ENCODE peak calls at places on chromosomes 16 and 17, in seven cellular contexts. One of them, this sample, is unnamed.

GRCh38 chr17:75224983-75225382 is 19.5 kb downstream of the NUP85 start:
- DNase-seq in Calu3: no peak
- DNase-seq in AG04450: no peak
- DNase-seq in body of pancreas: no peak
- DNase-seq in neural crest cell: no peak
- DNase-seq in nephron progenitor cell: no peak
- DNase-seq in psoas muscle: no peak
- DNase-seq in this sample: no peak

GRCh38 chr17:67246648-67247415 is 1.8 kb upstream of the HELZ start:
- DNase-seq in nephron progenitor cell: peak
- DNase-seq in AG04450: no peak
- DNase-seq in body of pancreas: peak
- DNase-seq in neural crest cell: no peak
- DNase-seq in Calu3: peak
- DNase-seq in psoas muscle: peak
- DNase-seq in this sample: peak

GRCh38 chr16:53924311-53924860 is 220.4 kb downstream of the FTO start:
- DNase-seq in neural crest cell: no peak
- DNase-seq in AG04450: no peak
- DNase-seq in body of pancreas: no peak
- DNase-seq in Calu3: no peak
- DNase-seq in nephron progenitor cell: no peak
- DNase-seq in psoas muscle: no peak
- DNase-seq in this sample: no peak

GRCh38 chr16:76946879-76947278 is 244.1 kb upstream of the MON1B start:
- DNase-seq in Calu3: peak
- DNase-seq in neural crest cell: no peak
- DNase-seq in body of pancreas: no peak
- DNase-seq in AG04450: peak
- DNase-seq in nephron progenitor cell: no peak
- DNase-seq in psoas muscle: no peak
- DNase-seq in this sample: no peak

GRCh38 chr16:23699100-23699499 is 13.9 kb downstream of the ERN2 start:
- DNase-seq in AG04450: no peak
- DNase-seq in nephron progenitor cell: no peak
- DNase-seq in Calu3: peak
- DNase-seq in body of pancreas: no peak
- DNase-seq in neural crest cell: no peak
- DNase-seq in psoas muscle: no peak
- DNase-seq in this sample: no peak

GRCh38 chr16:62077998-62078397 is 41.8 kb upstream of the CDH8 start:
- DNase-seq in body of pancreas: no peak
- DNase-seq in Calu3: no peak
- DNase-seq in AG04450: no peak
- DNase-seq in nephron progenitor cell: peak
- DNase-seq in neural crest cell: peak
- DNase-seq in psoas muscle: no peak
- DNase-seq in this sample: no peak

GRCh38 chr16:89187337-89188063 is 12.8 kb downstream of the SLC22A31 start:
- DNase-seq in body of pancreas: no peak
- DNase-seq in Calu3: no peak
- DNase-seq in neural crest cell: peak
- DNase-seq in psoas muscle: peak
- DNase-seq in nephron progenitor cell: peak
- DNase-seq in AG04450: no peak
- DNase-seq in this sample: no peak

GRCh38 chr17:17723354-17724261 is 42.4 kb downstream of the RAI1 start:
- DNase-seq in neural crest cell: peak
- DNase-seq in psoas muscle: no peak
- DNase-seq in AG04450: peak
- DNase-seq in body of pancreas: no peak
- DNase-seq in nephron progenitor cell: peak
- DNase-seq in Calu3: no peak
- DNase-seq in this sample: peak

GRCh38 chr16:54657058-54657708 is 273.5 kb upstream of the IRX5 start:
- DNase-seq in body of pancreas: peak
- DNase-seq in nephron progenitor cell: no peak
- DNase-seq in Calu3: peak
- DNase-seq in psoas muscle: no peak
- DNase-seq in AG04450: no peak
- DNase-seq in neural crest cell: no peak
- DNase-seq in this sample: no peak

GRCh38 chr17:882827-883585 is 96.6 kb downstream of the NXN start:
- DNase-seq in neural crest cell: peak
- DNase-seq in body of pancreas: peak
- DNase-seq in Calu3: no peak
- DNase-seq in psoas muscle: peak
- DNase-seq in AG04450: no peak
- DNase-seq in nephron progenitor cell: peak
- DNase-seq in this sample: no peak

GRCh38 chr16:77584205-77584859 is 138.0 kb upstream of the NUDT7 start:
- DNase-seq in neural crest cell: peak
- DNase-seq in nephron progenitor cell: peak
- DNase-seq in AG04450: peak
- DNase-seq in body of pancreas: peak
- DNase-seq in psoas muscle: no peak
- DNase-seq in Calu3: peak
- DNase-seq in this sample: peak

GRCh38 chr16:49018259-49018931 is 263.2 kb downstream of the CBLN1 start:
- DNase-seq in nephron progenitor cell: no peak
- DNase-seq in neural crest cell: no peak
- DNase-seq in AG04450: no peak
- DNase-seq in psoas muscle: no peak
- DNase-seq in Calu3: no peak
- DNase-seq in body of pancreas: no peak
- DNase-seq in this sample: no peak

GRCh38 chr17:45300060-45300751 is 16.6 kb downstream of the MAP3K14 start:
- DNase-seq in Calu3: no peak
- DNase-seq in neural crest cell: no peak
- DNase-seq in nephron progenitor cell: no peak
- DNase-seq in body of pancreas: no peak
- DNase-seq in psoas muscle: no peak
- DNase-seq in AG04450: no peak
- DNase-seq in this sample: no peak

GRCh38 chr17:59651346-59651745 is 31.7 kb downstream of the CLTC start:
- DNase-seq in nephron progenitor cell: no peak
- DNase-seq in AG04450: no peak
- DNase-seq in Calu3: no peak
- DNase-seq in body of pancreas: no peak
- DNase-seq in neural crest cell: no peak
- DNase-seq in psoas muscle: no peak
- DNase-seq in this sample: no peak

GRCh38 chr16:49453983-49454382 is 80.4 kb downstream of the C16orf78 start:
- DNase-seq in psoas muscle: no peak
- DNase-seq in Calu3: no peak
- DNase-seq in nephron progenitor cell: no peak
- DNase-seq in neural crest cell: no peak
- DNase-seq in body of pancreas: no peak
- DNase-seq in AG04450: no peak
- DNase-seq in this sample: no peak

GRCh38 chr17:59154335-59154720 is 658 bp downstream of the SKA2 start:
- DNase-seq in body of pancreas: peak
- DNase-seq in neural crest cell: peak
- DNase-seq in Calu3: peak
- DNase-seq in AG04450: no peak
- DNase-seq in psoas muscle: peak
- DNase-seq in nephron progenitor cell: peak
- DNase-seq in this sample: peak

GRCh38 chr17:2058521-2059124 is 3.7 kb downstream of the HIC1 start:
- DNase-seq in psoas muscle: peak
- DNase-seq in neural crest cell: peak
- DNase-seq in AG04450: no peak
- DNase-seq in Calu3: peak
- DNase-seq in body of pancreas: peak
- DNase-seq in nephron progenitor cell: peak
- DNase-seq in this sample: peak

GRCh38 chr16:78748471-78748929 is 649.0 kb downstream of the WWOX start:
- DNase-seq in body of pancreas: no peak
- DNase-seq in AG04450: no peak
- DNase-seq in nephron progenitor cell: no peak
- DNase-seq in neural crest cell: no peak
- DNase-seq in psoas muscle: no peak
- DNase-seq in Calu3: no peak
- DNase-seq in this sample: no peak

GRCh38 chr17:57021226-57021940 is 43.5 kb downstream of the SCPEP1 start:
- DNase-seq in nephron progenitor cell: no peak
- DNase-seq in neural crest cell: no peak
- DNase-seq in body of pancreas: peak
- DNase-seq in Calu3: no peak
- DNase-seq in psoas muscle: no peak
- DNase-seq in AG04450: no peak
- DNase-seq in this sample: no peak

GRCh38 chr16:11416228-11417001 is 71.2 kb downstream of the RMI2 start:
- DNase-seq in neural crest cell: no peak
- DNase-seq in nephron progenitor cell: no peak
- DNase-seq in body of pancreas: no peak
- DNase-seq in Calu3: no peak
- DNase-seq in AG04450: no peak
- DNase-seq in psoas muscle: no peak
- DNase-seq in this sample: no peak

GRCh38 chr17:63124536-63124935 is 158.5 kb downstream of the TANC2 start:
- DNase-seq in Calu3: no peak
- DNase-seq in body of pancreas: no peak
- DNase-seq in nephron progenitor cell: no peak
- DNase-seq in psoas muscle: no peak
- DNase-seq in neural crest cell: no peak
- DNase-seq in AG04450: no peak
- DNase-seq in this sample: no peak

GRCh38 chr17:19718041-19718612 is 1.7 kb upstream of the SLC47A2 start:
- DNase-seq in neural crest cell: no peak
- DNase-seq in nephron progenitor cell: no peak
- DNase-seq in psoas muscle: no peak
- DNase-seq in Calu3: no peak
- DNase-seq in AG04450: no peak
- DNase-seq in body of pancreas: no peak
- DNase-seq in this sample: no peak

GRCh38 chr17:73841431-73842060 is 197.3 kb upstream of the SDK2 start:
- DNase-seq in body of pancreas: no peak
- DNase-seq in neural crest cell: no peak
- DNase-seq in AG04450: no peak
- DNase-seq in psoas muscle: peak
- DNase-seq in Calu3: peak
- DNase-seq in nephron progenitor cell: no peak
- DNase-seq in this sample: no peak
- TF ChIP-seq CTCF in body of pancreas: peak
- TF ChIP-seq CTCF in neural crest cell: peak
- TF ChIP-seq CTCF in AG04450: no peak
- TF ChIP-seq CTCF in psoas muscle: peak
- TF ChIP-seq CTCF in Calu3: no peak
- TF ChIP-seq CTCF in nephron progenitor cell: peak
- TF ChIP-seq CTCF in this sample: no peak

DNA sequence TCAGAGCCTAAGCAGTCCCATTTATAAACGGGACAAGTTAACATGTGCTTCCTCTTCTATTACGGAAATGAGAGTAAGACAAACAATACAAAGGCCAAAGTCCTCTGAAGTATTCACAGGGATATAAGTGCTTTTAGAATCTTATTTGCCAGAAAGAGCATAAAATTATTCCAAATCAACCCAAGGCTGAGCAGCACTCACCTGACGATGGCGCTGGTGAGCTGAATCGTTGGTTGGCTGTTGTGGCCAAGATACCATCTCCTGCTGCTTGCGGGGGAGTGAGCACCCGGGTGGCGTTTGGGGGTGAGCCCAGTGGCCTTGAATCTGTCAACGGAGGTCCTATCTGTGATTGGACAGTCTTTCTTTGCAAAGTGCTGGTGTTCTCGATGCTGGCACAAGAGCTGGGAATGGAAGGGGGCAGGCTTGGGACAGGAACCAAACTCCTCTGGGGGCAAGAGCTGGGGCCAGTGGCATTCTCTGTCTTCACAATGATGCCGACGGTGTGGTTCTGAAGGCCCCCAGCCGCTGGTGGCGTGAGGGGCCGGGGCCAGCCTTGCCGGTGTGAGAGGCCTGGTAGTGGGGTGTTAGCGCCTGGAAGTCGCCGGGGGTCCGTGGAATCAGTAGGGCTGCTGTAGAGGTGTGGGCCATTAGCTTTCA is 9.5 kb upstream of the DHRS13 start:
- DNase-seq in psoas muscle: no peak
- DNase-seq in body of pancreas: no peak
- DNase-seq in neural crest cell: no peak
- DNase-seq in nephron progenitor cell: no peak
- DNase-seq in Calu3: no peak
- DNase-seq in AG04450: no peak
- DNase-seq in this sample: no peak
- TF ChIP-seq CTCF in psoas muscle: no peak
- TF ChIP-seq CTCF in body of pancreas: peak
- TF ChIP-seq CTCF in neural crest cell: peak
- TF ChIP-seq CTCF in nephron progenitor cell: no peak
- TF ChIP-seq CTCF in Calu3: peak
- TF ChIP-seq CTCF in AG04450: peak
- TF ChIP-seq CTCF in this sample: peak

DNA sequence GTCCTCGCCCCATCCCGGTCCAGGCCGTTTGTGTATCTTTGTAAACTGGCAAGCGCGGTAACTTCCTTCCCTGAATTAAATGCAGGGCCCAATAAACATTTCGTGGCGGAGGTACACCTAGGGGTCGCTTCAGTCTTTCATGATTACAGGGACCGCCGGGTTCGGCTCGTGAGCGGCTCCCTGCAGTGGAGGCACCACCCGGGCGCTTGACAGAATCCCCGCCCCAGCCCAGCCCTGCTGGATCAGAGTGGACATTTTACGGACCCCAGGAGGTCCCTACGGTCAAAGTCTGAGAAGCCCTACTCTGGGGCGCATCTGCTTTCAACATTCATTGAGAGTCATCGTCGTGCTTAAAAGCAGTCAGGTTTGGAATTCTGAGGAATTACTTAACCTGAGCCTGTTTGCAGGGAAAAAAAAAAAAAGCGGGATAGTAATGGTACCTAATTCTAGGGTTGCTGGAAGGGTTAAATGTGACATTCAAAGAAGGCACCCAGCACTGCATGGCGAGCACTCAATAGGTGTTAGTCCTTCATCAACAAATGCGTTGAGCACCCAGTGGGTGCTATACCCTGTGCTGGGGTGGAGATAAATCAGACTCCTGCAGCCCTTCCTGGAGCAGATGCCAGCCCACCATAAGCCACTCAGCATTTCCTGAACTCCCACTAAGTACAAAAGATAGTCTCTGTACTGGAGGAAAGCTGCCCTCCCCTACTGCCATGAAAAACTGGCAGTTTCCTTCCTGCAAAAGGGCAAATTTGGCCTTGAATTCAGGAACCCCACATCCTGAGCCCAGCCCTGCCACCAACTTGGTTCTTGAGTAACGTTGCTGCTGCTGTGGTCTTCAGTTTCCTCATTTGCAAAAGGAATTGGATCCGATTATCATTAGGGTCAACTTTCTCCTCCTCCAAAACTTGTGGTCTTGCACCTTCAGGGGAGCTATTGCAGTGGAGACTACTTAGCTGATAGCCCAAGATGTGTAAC is 658 bp upstream of the DUSP3 start:
- DNase-seq in neural crest cell: no peak
- DNase-seq in AG04450: no peak
- DNase-seq in Calu3: no peak
- DNase-seq in body of pancreas: peak
- DNase-seq in nephron progenitor cell: no peak
- DNase-seq in psoas muscle: no peak
- DNase-seq in this sample: no peak
- TF ChIP-seq CTCF in neural crest cell: no peak
- TF ChIP-seq CTCF in AG04450: peak
- TF ChIP-seq CTCF in Calu3: no peak
- TF ChIP-seq CTCF in body of pancreas: no peak
- TF ChIP-seq CTCF in nephron progenitor cell: no peak
- TF ChIP-seq CTCF in psoas muscle: no peak
- TF ChIP-seq CTCF in this sample: no peak

GRCh38 chr16:30533146-30533522 is 1.5 kb downstream of the ZNF747 start:
- DNase-seq in nephron progenitor cell: no peak
- DNase-seq in psoas muscle: no peak
- DNase-seq in neural crest cell: no peak
- DNase-seq in body of pancreas: peak
- DNase-seq in Calu3: no peak
- DNase-seq in AG04450: no peak
- DNase-seq in this sample: no peak
- TF ChIP-seq CTCF in nephron progenitor cell: no peak
- TF ChIP-seq CTCF in psoas muscle: no peak
- TF ChIP-seq CTCF in neural crest cell: no peak
- TF ChIP-seq CTCF in body of pancreas: no peak
- TF ChIP-seq CTCF in Calu3: no peak
- TF ChIP-seq CTCF in AG04450: no peak
- TF ChIP-seq CTCF in this sample: no peak

This sample was measured in GM10248.